ENCODE peak calls at places on chromosomes 4 and X, in seven cellular contexts. C is dorsolateral prefrontal cortex, E is posterior vena cava, O is D341Med, S is glutamatergic neuron, B is NAMALWA, M is activated gamma-delta T cell treated with Interleukin-2 at 50 U/mL for 16 hours. L is an unnamed sample.

GRCh38 chr4:20281453-20281852 is 29.7 kb downstream of the SLIT2 start:
- DNase-seq in C (no peak), E (no peak), O (no peak), S (no peak), B (no peak), M (no peak), L (no peak)

GRCh38 chr4:105859233-105859632 is 36.0 kb upstream of the NPNT start:
- DNase-seq in C (no peak), E (no peak), O (no peak), S (no peak), B (no peak), M (no peak), L (no peak)

GRCh38 chrX:154008521-154008920 is 11.2 kb downstream of the IRAK1 start:
- DNase-seq in C (no peak), E (no peak), O (no peak), S (no peak), B (no peak), M (no peak), L (no peak)

GRCh38 chrX:40041915-40042314 is 55.8 kb downstream of the BCOR start:
- DNase-seq in C (no peak), E (no peak), O (no peak), S (no peak), B (no peak), M (no peak), L (no peak)

GRCh38 chr4:110515676-110516075 is 39.7 kb downstream of the ENPEP start:
- DNase-seq in C (no peak), E (no peak), O (no peak), S (no peak), B (peak; percentile 17), M (no peak), L (no peak)

GRCh38 chr4:105474110-105474518 is 252 bp upstream of the PPA2 start:
- DNase-seq in C (no peak), E (no peak), O (peak; percentile 96), S (peak; percentile 91), B (no peak), M (no peak), L (no peak)

GRCh38 chrX:46770817-46771163 is 11.9 kb upstream of the SLC9A7 start:
- DNase-seq in C (no peak), E (no peak), O (no peak), S (no peak), B (no peak), M (no peak), L (no peak)

GRCh38 chr4:152206646-152207435 is 329.1 kb downstream of the FBXW7 start:
- DNase-seq in C (no peak), E (no peak), O (no peak), S (peak; percentile 27), B (no peak), M (no peak), L (no peak)

GRCh38 chr4:171721937-171722336 is 91.3 kb upstream of the GALNTL6 start:
- DNase-seq in C (no peak), E (no peak), O (no peak), S (no peak), B (no peak), M (no peak), L (no peak)

GRCh38 chr4:680565-680930 is 6.2 kb downstream of the MYL5 start:
- DNase-seq in C (no peak), E (no peak), O (no peak), S (peak; percentile 34), B (no peak), M (no peak), L (no peak)

GRCh38 chr4:142801966-142802365 is 44.1 kb downstream of the INPP4B start:
- DNase-seq in C (no peak), E (no peak), O (no peak), S (no peak), B (no peak), M (no peak), L (no peak)

GRCh38 chrX:262391-262909 is 18.7 kb upstream of the PLCXD1 start:
- DNase-seq in C (peak; percentile 30), E (peak; percentile 53), O (no peak), S (no peak), B (no peak), M (no peak), L (no peak)

GRCh38 chr4:71259911-71260331 is 78.9 kb upstream of the SLC4A4 start:
- DNase-seq in C (no peak), E (no peak), O (no peak), S (no peak), B (no peak), M (no peak), L (no peak)

GRCh38 chrX:54479471-54480122 is 16.4 kb downstream of the FGD1 start:
- DNase-seq in C (no peak), E (peak; percentile 54), O (no peak), S (peak; percentile 32), B (peak; percentile 66), M (no peak), L (no peak)

GRCh38 chr4:177308125-177308524 is 1.5 kb upstream of the NEIL3 start:
- DNase-seq in C (no peak), E (no peak), O (no peak), S (no peak), B (no peak), M (no peak), L (no peak)

GRCh38 chr4:1542516-1543320 is 136.5 kb upstream of the NKX1-1 start:
- DNase-seq in C (no peak), E (no peak), O (no peak), S (peak; percentile 14), B (no peak), M (no peak), L (no peak)

GRCh38 chr4:140807491-140808257 is 51.5 kb upstream of the TBC1D9 start:
- DNase-seq in C (no peak), E (no peak), O (no peak), S (no peak), B (peak; percentile 93), M (no peak), L (no peak)

GRCh38 chrX:134544189-134544588 is 84.2 kb downstream of the HPRT1 start:
- DNase-seq in C (no peak), E (no peak), O (no peak), S (no peak), B (no peak), M (no peak), L (no peak)

GRCh38 chrX:6849711-6850415 is 297.6 kb upstream of the STS start:
- DNase-seq in C (no peak), E (no peak), O (no peak), S (no peak), B (no peak), M (no peak), L (no peak)

GRCh38 chr4:7226464-7226863 is 34.1 kb downstream of the SORCS2 start:
- DNase-seq in C (no peak), E (no peak), O (peak; percentile 92), S (peak; percentile 89), B (no peak), M (no peak), L (no peak)

GRCh38 chr4:46993075-46994006 is at the start of gene GABRA4:
- DNase-seq in C (peak; percentile 69), E (peak; percentile 72), O (peak; percentile 67), S (peak; percentile 33), B (no peak), M (no peak), L (peak; percentile 78)

L was measured in nucleus accumbens.